ENCODE peak calls at places on chromosomes 11 and 22, in seven cellular contexts. One of them, this sample, is unnamed.

GRCh38 chr11:120908521-120909181 is 115.3 kb upstream of the TBCEL start:
- DNase-seq in AG09309: no peak
- DNase-seq in OCI-M1: peak; percentile 52
- DNase-seq in activated CD8-positive, alpha-beta memory T cell treated with anti-CD3 and anti-CD28 coated beads for 1 hour: no peak
- DNase-seq in Caco-2: no peak
- DNase-seq in NCI-H1105 treated with DMSO at 0.1 percent for 48 hours: no peak
- DNase-seq in NCI-H1048: no peak
- DNase-seq in this sample: no peak

GRCh38 chr11:20808328-20808727 is 138.9 kb downstream of the NELL1 start:
- DNase-seq in AG09309: no peak
- DNase-seq in OCI-M1: no peak
- DNase-seq in activated CD8-positive, alpha-beta memory T cell treated with anti-CD3 and anti-CD28 coated beads for 1 hour: no peak
- DNase-seq in Caco-2: no peak
- DNase-seq in NCI-H1105 treated with DMSO at 0.1 percent for 48 hours: no peak
- DNase-seq in NCI-H1048: no peak
- DNase-seq in this sample: no peak

GRCh38 chr11:27020736-27021135 is 19.9 kb upstream of the BBOX1 start:
- DNase-seq in AG09309: no peak
- DNase-seq in OCI-M1: peak; percentile 37
- DNase-seq in activated CD8-positive, alpha-beta memory T cell treated with anti-CD3 and anti-CD28 coated beads for 1 hour: no peak
- DNase-seq in Caco-2: no peak
- DNase-seq in NCI-H1105 treated with DMSO at 0.1 percent for 48 hours: peak; percentile 19
- DNase-seq in NCI-H1048: no peak
- DNase-seq in this sample: no peak

GRCh38 chr11:14264966-14265365 is 94.0 kb downstream of the RRAS2 start:
- DNase-seq in AG09309: no peak
- DNase-seq in OCI-M1: no peak
- DNase-seq in activated CD8-positive, alpha-beta memory T cell treated with anti-CD3 and anti-CD28 coated beads for 1 hour: no peak
- DNase-seq in Caco-2: no peak
- DNase-seq in NCI-H1105 treated with DMSO at 0.1 percent for 48 hours: no peak
- DNase-seq in NCI-H1048: no peak
- DNase-seq in this sample: no peak

GRCh38 chr22:23212061-23213030 is 32.0 kb downstream of the BCR start:
- DNase-seq in AG09309: no peak
- DNase-seq in OCI-M1: no peak
- DNase-seq in activated CD8-positive, alpha-beta memory T cell treated with anti-CD3 and anti-CD28 coated beads for 1 hour: no peak
- DNase-seq in Caco-2: no peak
- DNase-seq in NCI-H1105 treated with DMSO at 0.1 percent for 48 hours: peak; percentile 95
- DNase-seq in NCI-H1048: no peak
- DNase-seq in this sample: peak; percentile 64

GRCh38 chr11:102680945-102681344 is 24.6 kb downstream of the MMP27 start:
- DNase-seq in AG09309: peak; percentile 11
- DNase-seq in OCI-M1: no peak
- DNase-seq in activated CD8-positive, alpha-beta memory T cell treated with anti-CD3 and anti-CD28 coated beads for 1 hour: no peak
- DNase-seq in Caco-2: no peak
- DNase-seq in NCI-H1105 treated with DMSO at 0.1 percent for 48 hours: no peak
- DNase-seq in NCI-H1048: no peak
- DNase-seq in this sample: no peak

GRCh38 chr22:38947321-38948112 is 9.9 kb upstream of the APOBEC3A start:
- DNase-seq in AG09309: no peak
- DNase-seq in OCI-M1: no peak
- DNase-seq in activated CD8-positive, alpha-beta memory T cell treated with anti-CD3 and anti-CD28 coated beads for 1 hour: no peak
- DNase-seq in Caco-2: no peak
- DNase-seq in NCI-H1105 treated with DMSO at 0.1 percent for 48 hours: no peak
- DNase-seq in NCI-H1048: no peak
- DNase-seq in this sample: no peak

GRCh38 chr22:37291559-37292298 is 9.4 kb downstream of the CYTH4 start:
- DNase-seq in AG09309: no peak
- DNase-seq in OCI-M1: no peak
- DNase-seq in activated CD8-positive, alpha-beta memory T cell treated with anti-CD3 and anti-CD28 coated beads for 1 hour: no peak
- DNase-seq in Caco-2: no peak
- DNase-seq in NCI-H1105 treated with DMSO at 0.1 percent for 48 hours: no peak
- DNase-seq in NCI-H1048: no peak
- DNase-seq in this sample: no peak

GRCh38 chr11:86099727-86100320 is 30.9 kb upstream of the PICALM start:
- DNase-seq in AG09309: no peak
- DNase-seq in OCI-M1: no peak
- DNase-seq in activated CD8-positive, alpha-beta memory T cell treated with anti-CD3 and anti-CD28 coated beads for 1 hour: no peak
- DNase-seq in Caco-2: no peak
- DNase-seq in NCI-H1105 treated with DMSO at 0.1 percent for 48 hours: no peak
- DNase-seq in NCI-H1048: no peak
- DNase-seq in this sample: no peak

GRCh38 chr11:74463216-74463615 is 4.1 kb downstream of the KCNE3 start:
- DNase-seq in AG09309: no peak
- DNase-seq in OCI-M1: no peak
- DNase-seq in activated CD8-positive, alpha-beta memory T cell treated with anti-CD3 and anti-CD28 coated beads for 1 hour: no peak
- DNase-seq in Caco-2: no peak
- DNase-seq in NCI-H1105 treated with DMSO at 0.1 percent for 48 hours: no peak
- DNase-seq in NCI-H1048: no peak
- DNase-seq in this sample: no peak

GRCh38 chr22:41822289-41823057 is 10.4 kb upstream of the SREBF2 start:
- DNase-seq in AG09309: peak; percentile 32
- DNase-seq in OCI-M1: peak; percentile 82
- DNase-seq in activated CD8-positive, alpha-beta memory T cell treated with anti-CD3 and anti-CD28 coated beads for 1 hour: no peak
- DNase-seq in Caco-2: peak; percentile 54
- DNase-seq in NCI-H1105 treated with DMSO at 0.1 percent for 48 hours: peak; percentile 58
- DNase-seq in NCI-H1048: no peak
- DNase-seq in this sample: peak; percentile 36

GRCh38 chr22:45802074-45802473 is 130.4 kb downstream of the ATXN10 start:
- DNase-seq in AG09309: no peak
- DNase-seq in OCI-M1: no peak
- DNase-seq in activated CD8-positive, alpha-beta memory T cell treated with anti-CD3 and anti-CD28 coated beads for 1 hour: no peak
- DNase-seq in Caco-2: no peak
- DNase-seq in NCI-H1105 treated with DMSO at 0.1 percent for 48 hours: no peak
- DNase-seq in NCI-H1048: no peak
- DNase-seq in this sample: no peak

GRCh38 chr22:35627267-35628041 is 10.3 kb upstream of the MB start:
- DNase-seq in AG09309: peak; percentile 75
- DNase-seq in OCI-M1: peak; percentile 73
- DNase-seq in activated CD8-positive, alpha-beta memory T cell treated with anti-CD3 and anti-CD28 coated beads for 1 hour: peak; percentile 17
- DNase-seq in Caco-2: peak; percentile 76
- DNase-seq in NCI-H1105 treated with DMSO at 0.1 percent for 48 hours: no peak
- DNase-seq in NCI-H1048: no peak
- DNase-seq in this sample: peak; percentile 65

GRCh38 chr11:129721685-129722084 is 94.0 kb upstream of the TMEM45B start:
- DNase-seq in AG09309: no peak
- DNase-seq in OCI-M1: no peak
- DNase-seq in activated CD8-positive, alpha-beta memory T cell treated with anti-CD3 and anti-CD28 coated beads for 1 hour: no peak
- DNase-seq in Caco-2: no peak
- DNase-seq in NCI-H1105 treated with DMSO at 0.1 percent for 48 hours: no peak
- DNase-seq in NCI-H1048: no peak
- DNase-seq in this sample: no peak

GRCh38 chr11:106331163-106331562 is 253.7 kb downstream of the AASDHPPT start:
- DNase-seq in AG09309: no peak
- DNase-seq in OCI-M1: no peak
- DNase-seq in activated CD8-positive, alpha-beta memory T cell treated with anti-CD3 and anti-CD28 coated beads for 1 hour: no peak
- DNase-seq in Caco-2: no peak
- DNase-seq in NCI-H1105 treated with DMSO at 0.1 percent for 48 hours: no peak
- DNase-seq in NCI-H1048: no peak
- DNase-seq in this sample: no peak

GRCh38 chr11:128835741-128836410 is 31.2 kb downstream of the KCNJ1 start:
- DNase-seq in AG09309: no peak
- DNase-seq in OCI-M1: peak; percentile 12
- DNase-seq in activated CD8-positive, alpha-beta memory T cell treated with anti-CD3 and anti-CD28 coated beads for 1 hour: no peak
- DNase-seq in Caco-2: peak; percentile 63
- DNase-seq in NCI-H1105 treated with DMSO at 0.1 percent for 48 hours: no peak
- DNase-seq in NCI-H1048: no peak
- DNase-seq in this sample: no peak

GRCh38 chr22:36131907-36132306 is 28.6 kb downstream of the APOL3 start:
- DNase-seq in AG09309: no peak
- DNase-seq in OCI-M1: no peak
- DNase-seq in activated CD8-positive, alpha-beta memory T cell treated with anti-CD3 and anti-CD28 coated beads for 1 hour: no peak
- DNase-seq in Caco-2: no peak
- DNase-seq in NCI-H1105 treated with DMSO at 0.1 percent for 48 hours: no peak
- DNase-seq in NCI-H1048: no peak
- DNase-seq in this sample: no peak

GRCh38 chr11:21975242-21975641 is 217.6 kb upstream of the ANO5 start:
- DNase-seq in AG09309: no peak
- DNase-seq in OCI-M1: no peak
- DNase-seq in activated CD8-positive, alpha-beta memory T cell treated with anti-CD3 and anti-CD28 coated beads for 1 hour: no peak
- DNase-seq in Caco-2: no peak
- DNase-seq in NCI-H1105 treated with DMSO at 0.1 percent for 48 hours: no peak
- DNase-seq in NCI-H1048: no peak
- DNase-seq in this sample: no peak

GRCh38 chr22:17411213-17411612 is 42.0 kb downstream of the CECR2 start:
- DNase-seq in AG09309: no peak
- DNase-seq in OCI-M1: no peak
- DNase-seq in activated CD8-positive, alpha-beta memory T cell treated with anti-CD3 and anti-CD28 coated beads for 1 hour: no peak
- DNase-seq in Caco-2: no peak
- DNase-seq in NCI-H1105 treated with DMSO at 0.1 percent for 48 hours: no peak
- DNase-seq in NCI-H1048: no peak
- DNase-seq in this sample: no peak

GRCh38 chr11:73530109-73530508 is 67.8 kb downstream of the FAM168A start:
- DNase-seq in AG09309: no peak
- DNase-seq in OCI-M1: peak; percentile 90
- DNase-seq in activated CD8-positive, alpha-beta memory T cell treated with anti-CD3 and anti-CD28 coated beads for 1 hour: no peak
- DNase-seq in Caco-2: peak; percentile 19
- DNase-seq in NCI-H1105 treated with DMSO at 0.1 percent for 48 hours: no peak
- DNase-seq in NCI-H1048: no peak
- DNase-seq in this sample: no peak

GRCh38 chr11:45366839-45367238 is 80.7 kb upstream of the SYT13 start:
- DNase-seq in AG09309: no peak
- DNase-seq in OCI-M1: no peak
- DNase-seq in activated CD8-positive, alpha-beta memory T cell treated with anti-CD3 and anti-CD28 coated beads for 1 hour: no peak
- DNase-seq in Caco-2: no peak
- DNase-seq in NCI-H1105 treated with DMSO at 0.1 percent for 48 hours: no peak
- DNase-seq in NCI-H1048: no peak
- DNase-seq in this sample: no peak

GRCh38 chr22:48949375-48950149 is 878.1 kb downstream of the BRD1 start:
- DNase-seq in AG09309: no peak
- DNase-seq in OCI-M1: no peak
- DNase-seq in activated CD8-positive, alpha-beta memory T cell treated with anti-CD3 and anti-CD28 coated beads for 1 hour: no peak
- DNase-seq in Caco-2: no peak
- DNase-seq in NCI-H1105 treated with DMSO at 0.1 percent for 48 hours: no peak
- DNase-seq in NCI-H1048: no peak
- DNase-seq in this sample: no peak

GRCh38 chr11:17745032-17745772 is 10.6 kb downstream of the KCNC1 start:
- DNase-seq in AG09309: no peak
- DNase-seq in OCI-M1: no peak
- DNase-seq in activated CD8-positive, alpha-beta memory T cell treated with anti-CD3 and anti-CD28 coated beads for 1 hour: no peak
- DNase-seq in Caco-2: no peak
- DNase-seq in NCI-H1105 treated with DMSO at 0.1 percent for 48 hours: no peak
- DNase-seq in NCI-H1048: no peak
- DNase-seq in this sample: no peak

This sample was measured in NCI-H2029.